ENCODE peak calls at places on chromosomes 4 and X, in four cellular contexts. K is colonic mucosa, V is RWPE1, F is HFFc6. Z is an unnamed sample.

GRCh38 chrX:120293015-120293414 is 18.2 kb downstream of the TMEM255A start:
- DNase-seq in K (no peak), V (no peak), F (no peak), Z (no peak)

GRCh38 chr4:151174784-151175183 is 75.4 kb downstream of the RPS3A start:
- DNase-seq in K (no peak), V (no peak), F (no peak), Z (no peak)

GRCh38 chrX:18668059-18668458 is 3.8 kb downstream of the RS1 start:
- DNase-seq in K (no peak), V (no peak), F (no peak), Z (no peak)

GRCh38 chrX:78024349-78025108 is 55.1 kb upstream of the PGAM4 start:
- DNase-seq in K (peak), V (peak), F (peak), Z (peak)

GRCh38 chr4:106681381-106681921 is 312.9 kb upstream of the GIMD1 start:
- DNase-seq in K (no peak), V (no peak), F (no peak), Z (no peak)

GRCh38 chr4:124389591-124389990 is 322.9 kb downstream of the ANKRD50 start:
- DNase-seq in K (no peak), V (no peak), F (no peak), Z (peak)

GRCh38 chr4:86934147-86934771 is 552 bp upstream of the AFF1 start:
- DNase-seq in K (peak), V (no peak), F (no peak), Z (peak)

GRCh38 chrX:131704136-131704695 is 160.3 kb downstream of the OR13H1 start:
- DNase-seq in K (peak), V (no peak), F (peak), Z (no peak)

GRCh38 chr4:15688056-15688455 is 6.4 kb downstream of the FAM200B start:
- DNase-seq in K (no peak), V (no peak), F (no peak), Z (no peak)

GRCh38 chr4:82469776-82470345 is 39.5 kb downstream of the ENOPH1 start:
- DNase-seq in K (no peak), V (no peak), F (peak), Z (peak)

GRCh38 chr4:166386491-166387367 is 513.7 kb downstream of the TLL1 start:
- DNase-seq in K (no peak), V (no peak), F (peak), Z (peak)

GRCh38 chr4:127781303-127782024 is 658 bp upstream of the HSPA4L start:
- DNase-seq in K (no peak), V (peak), F (peak), Z (no peak)

GRCh38 chr4:86963697-86964096 is 28.9 kb downstream of the AFF1 start:
- DNase-seq in K (no peak), V (no peak), F (peak), Z (peak)

GRCh38 chr4:40524642-40525041 is 105.0 kb downstream of the RBM47 start:
- DNase-seq in K (no peak), V (no peak), F (no peak), Z (no peak)

GRCh38 chrX:117840645-117841044 is 276.0 kb downstream of the KLHL13 start:
- DNase-seq in K (no peak), V (no peak), F (no peak), Z (no peak)

GRCh38 chrX:117835034-117835433 is 281.6 kb downstream of the KLHL13 start:
- DNase-seq in K (no peak), V (no peak), F (no peak), Z (no peak)

GRCh38 chrX:117838581-117839331 is 277.9 kb downstream of the KLHL13 start:
- DNase-seq in K (no peak), V (no peak), F (no peak), Z (peak)

GRCh38 chrX:117843749-117844148 is 272.9 kb downstream of the KLHL13 start:
- DNase-seq in K (no peak), V (no peak), F (no peak), Z (no peak)

GRCh38 chrX:117839544-117839943 is 277.1 kb downstream of the KLHL13 start:
- DNase-seq in K (no peak), V (no peak), F (no peak), Z (no peak)
- TF ChIP-seq CTCF in K (no peak), V (no peak), F (no peak), Z (no peak)

GRCh38 chr4:101600287-101600686 is 190.2 kb upstream of the BANK1 start:
- DNase-seq in K (no peak), V (no peak), F (no peak), Z (peak)

GRCh38 chr4:101599620-101600019 is 190.9 kb upstream of the BANK1 start:
- DNase-seq in K (no peak), V (peak), F (no peak), Z (peak)

GRCh38 chr4:101594588-101594987 is 195.9 kb upstream of the BANK1 start:
- DNase-seq in K (peak), V (no peak), F (no peak), Z (no peak)

GRCh38 chr4:101596786-101597185 is 193.7 kb upstream of the BANK1 start:
- DNase-seq in K (no peak), V (no peak), F (no peak), Z (no peak)

GRCh38 chr4:101597204-101597603 is 193.3 kb upstream of the BANK1 start:
- DNase-seq in K (no peak), V (no peak), F (peak), Z (peak)
- TF ChIP-seq CTCF in K (no peak), V (no peak), F (peak), Z (no peak)

GRCh38 chr4:137531121-137531520 is 1.2 kb downstream of the PCDH18 start:
- DNase-seq in K (no peak), V (no peak), F (peak), Z (no peak)
- TF ChIP-seq CTCF in K (no peak), V (no peak), F (peak), Z (no peak)

GRCh38 chr4:85756938-85757337 is 282.0 kb downstream of the ARHGAP24 start:
- DNase-seq in K (no peak), V (peak), F (peak), Z (peak)
- TF ChIP-seq CTCF in K (peak), V (peak), F (peak), Z (peak)

GRCh38 chr4:38650133-38650532 is 13.9 kb upstream of the KLF3 start:
- DNase-seq in K (no peak), V (no peak), F (no peak), Z (no peak)
- TF ChIP-seq CTCF in K (no peak), V (no peak), F (no peak), Z (no peak)

GRCh38 chrX:6371353-6371752 is 142.7 kb upstream of the NLGN4X start:
- DNase-seq in K (no peak), V (no peak), F (no peak), Z (no peak)
- TF ChIP-seq CTCF in K (no peak), V (no peak), F (no peak), Z (no peak)

GRCh38 chrX:103699243-103699642 is 11.5 kb upstream of the TMEM31 start:
- DNase-seq in K (no peak), V (no peak), F (no peak), Z (no peak)

GRCh38 chrX:103697687-103698086 is 11.2 kb upstream of the MORF4L2 start:
- DNase-seq in K (no peak), V (no peak), F (no peak), Z (no peak)
- TF ChIP-seq CTCF in K (no peak), V (no peak), F (no peak), Z (no peak)

GRCh38 chrX:106862972-106863688 is 40.0 kb downstream of the RIPPLY1 start:
- DNase-seq in K (peak), V (peak), F (no peak), Z (peak)
- TF ChIP-seq CTCF in K (peak), V (no peak), F (peak), Z (peak)

GRCh38 chrX:139758250-139758649 is 50.3 kb upstream of the MCF2 start:
- DNase-seq in K (no peak), V (no peak), F (no peak), Z (no peak)

GRCh38 chrX:139758809-139759208 is 50.8 kb upstream of the MCF2 start:
- DNase-seq in K (no peak), V (no peak), F (no peak), Z (peak)

GRCh38 chrX:139762400-139763183 is 54.6 kb upstream of the MCF2 start:
- DNase-seq in K (no peak), V (no peak), F (no peak), Z (no peak)

DNA sequence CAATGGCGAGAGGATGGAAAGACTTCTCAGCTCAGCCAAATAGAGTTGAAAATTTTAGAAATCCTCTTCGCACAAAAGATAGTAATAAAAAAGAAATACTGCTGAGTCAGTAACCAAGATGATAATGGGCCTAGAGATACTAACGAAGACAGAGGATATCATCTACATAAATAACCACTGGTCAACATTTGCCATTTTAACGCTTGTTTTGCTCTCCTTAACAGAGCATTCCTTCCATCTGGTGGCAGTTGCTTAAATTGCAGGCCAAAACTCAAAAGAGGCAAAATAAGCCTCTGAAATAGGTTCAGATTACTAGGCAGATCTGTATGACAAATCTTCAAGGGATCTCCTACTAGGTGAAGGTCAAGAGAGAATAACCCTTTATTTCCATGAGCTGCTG is 51.7 kb upstream of the MCF2 start:
- DNase-seq in K (no peak), V (no peak), F (peak), Z (peak)
- TF ChIP-seq CTCF in K (no peak), V (no peak), F (peak), Z (peak)